ENCODE peak calls at places on chromosomes 16 and 17, in nine cellular contexts. One of them, this sample, is unnamed.

GRCh38 chr16:50537533-50538290 is 10.5 kb upstream of the NKD1 start:
- DNase-seq in Daoy: no peak
- DNase-seq in endothelial cell: no peak
- DNase-seq in NCI-H510A treated with DMSO at 0.1 percent for 48 hours: no peak
- DNase-seq in putamen: no peak
- DNase-seq in NCI-H774: no peak
- DNase-seq in NCI-H345: no peak
- DNase-seq in activated naive CD4-positive, alpha-beta T cell: no peak
- DNase-seq in astrocyte of the hippocampus: no peak
- DNase-seq in this sample: no peak

GRCh38 chr17:75733471-75733870 is 12.2 kb downstream of the ITGB4 start:
- DNase-seq in Daoy: no peak
- DNase-seq in endothelial cell: no peak
- DNase-seq in NCI-H510A treated with DMSO at 0.1 percent for 48 hours: no peak
- DNase-seq in putamen: no peak
- DNase-seq in NCI-H774: no peak
- DNase-seq in NCI-H345: no peak
- DNase-seq in activated naive CD4-positive, alpha-beta T cell: no peak
- DNase-seq in astrocyte of the hippocampus: no peak
- DNase-seq in this sample: no peak

GRCh38 chr16:81424761-81425160 is 19.8 kb upstream of the CMIP start:
- DNase-seq in Daoy: peak; percentile 62
- DNase-seq in endothelial cell: no peak
- DNase-seq in NCI-H510A treated with DMSO at 0.1 percent for 48 hours: no peak
- DNase-seq in putamen: no peak
- DNase-seq in NCI-H774: no peak
- DNase-seq in NCI-H345: no peak
- DNase-seq in activated naive CD4-positive, alpha-beta T cell: no peak
- DNase-seq in astrocyte of the hippocampus: no peak
- DNase-seq in this sample: peak; percentile 10

GRCh38 chr17:61483778-61484116 is 31.5 kb downstream of the TBX4 start:
- DNase-seq in Daoy: no peak
- DNase-seq in endothelial cell: no peak
- DNase-seq in NCI-H510A treated with DMSO at 0.1 percent for 48 hours: no peak
- DNase-seq in putamen: no peak
- DNase-seq in NCI-H774: no peak
- DNase-seq in NCI-H345: no peak
- DNase-seq in activated naive CD4-positive, alpha-beta T cell: no peak
- DNase-seq in astrocyte of the hippocampus: no peak
- DNase-seq in this sample: peak; percentile 79

GRCh38 chr16:52450906-52451305 is 96.0 kb downstream of the TOX3 start:
- DNase-seq in Daoy: no peak
- DNase-seq in endothelial cell: no peak
- DNase-seq in NCI-H510A treated with DMSO at 0.1 percent for 48 hours: no peak
- DNase-seq in putamen: no peak
- DNase-seq in NCI-H774: no peak
- DNase-seq in NCI-H345: no peak
- DNase-seq in activated naive CD4-positive, alpha-beta T cell: no peak
- DNase-seq in astrocyte of the hippocampus: no peak
- DNase-seq in this sample: no peak

GRCh38 chr16:3051489-3051888 is 5.1 kb downstream of the MMP25 start:
- DNase-seq in Daoy: no peak
- DNase-seq in endothelial cell: no peak
- DNase-seq in NCI-H510A treated with DMSO at 0.1 percent for 48 hours: no peak
- DNase-seq in putamen: no peak
- DNase-seq in NCI-H774: no peak
- DNase-seq in NCI-H345: no peak
- DNase-seq in activated naive CD4-positive, alpha-beta T cell: no peak
- DNase-seq in astrocyte of the hippocampus: no peak
- DNase-seq in this sample: no peak

GRCh38 chr17:65678534-65678933 is 117.1 kb upstream of the AXIN2 start:
- DNase-seq in Daoy: no peak
- DNase-seq in endothelial cell: no peak
- DNase-seq in NCI-H510A treated with DMSO at 0.1 percent for 48 hours: peak; percentile 38
- DNase-seq in putamen: no peak
- DNase-seq in NCI-H774: no peak
- DNase-seq in NCI-H345: no peak
- DNase-seq in activated naive CD4-positive, alpha-beta T cell: no peak
- DNase-seq in astrocyte of the hippocampus: no peak
- DNase-seq in this sample: no peak

GRCh38 chr17:2656293-2656692 is 55.3 kb downstream of the CLUH start:
- DNase-seq in Daoy: no peak
- DNase-seq in endothelial cell: no peak
- DNase-seq in NCI-H510A treated with DMSO at 0.1 percent for 48 hours: no peak
- DNase-seq in putamen: no peak
- DNase-seq in NCI-H774: no peak
- DNase-seq in NCI-H345: no peak
- DNase-seq in activated naive CD4-positive, alpha-beta T cell: no peak
- DNase-seq in astrocyte of the hippocampus: no peak
- DNase-seq in this sample: no peak

GRCh38 chr16:66539628-66540469 is 10.1 kb downstream of the TK2 start:
- DNase-seq in Daoy: peak; percentile 78
- DNase-seq in endothelial cell: no peak
- DNase-seq in NCI-H510A treated with DMSO at 0.1 percent for 48 hours: no peak
- DNase-seq in putamen: no peak
- DNase-seq in NCI-H774: no peak
- DNase-seq in NCI-H345: peak; percentile 17
- DNase-seq in activated naive CD4-positive, alpha-beta T cell: no peak
- DNase-seq in astrocyte of the hippocampus: peak; percentile 60
- DNase-seq in this sample: peak; percentile 40

GRCh38 chr16:48030926-48031325 is 124.9 kb downstream of the ABCC12 start:
- DNase-seq in Daoy: no peak
- DNase-seq in endothelial cell: no peak
- DNase-seq in NCI-H510A treated with DMSO at 0.1 percent for 48 hours: no peak
- DNase-seq in putamen: no peak
- DNase-seq in NCI-H774: no peak
- DNase-seq in NCI-H345: no peak
- DNase-seq in activated naive CD4-positive, alpha-beta T cell: no peak
- DNase-seq in astrocyte of the hippocampus: no peak
- DNase-seq in this sample: no peak

GRCh38 chr16:474420-475122 is 49.1 kb downstream of the RAB11FIP3 start:
- DNase-seq in Daoy: no peak
- DNase-seq in endothelial cell: no peak
- DNase-seq in NCI-H510A treated with DMSO at 0.1 percent for 48 hours: no peak
- DNase-seq in putamen: no peak
- DNase-seq in NCI-H774: no peak
- DNase-seq in NCI-H345: no peak
- DNase-seq in activated naive CD4-positive, alpha-beta T cell: no peak
- DNase-seq in astrocyte of the hippocampus: no peak
- DNase-seq in this sample: no peak

GRCh38 chr17:77445030-77445907 is 304.5 kb downstream of the SEC14L1 start:
- DNase-seq in Daoy: no peak
- DNase-seq in endothelial cell: no peak
- DNase-seq in NCI-H510A treated with DMSO at 0.1 percent for 48 hours: no peak
- DNase-seq in putamen: no peak
- DNase-seq in NCI-H774: no peak
- DNase-seq in NCI-H345: no peak
- DNase-seq in activated naive CD4-positive, alpha-beta T cell: no peak
- DNase-seq in astrocyte of the hippocampus: no peak
- DNase-seq in this sample: no peak

GRCh38 chr16:29678691-29679267 is at the start of gene QPRT:
- DNase-seq in Daoy: no peak
- DNase-seq in endothelial cell: peak; percentile 35
- DNase-seq in NCI-H510A treated with DMSO at 0.1 percent for 48 hours: peak; percentile 58
- DNase-seq in putamen: peak; percentile 19
- DNase-seq in NCI-H774: no peak
- DNase-seq in NCI-H345: no peak
- DNase-seq in activated naive CD4-positive, alpha-beta T cell: no peak
- DNase-seq in astrocyte of the hippocampus: peak; percentile 39
- DNase-seq in this sample: peak; percentile 64

GRCh38 chr16:4765511-4766474 is 1.2 kb downstream of the ZNF500 start:
- DNase-seq in Daoy: no peak
- DNase-seq in endothelial cell: peak; percentile 27
- DNase-seq in NCI-H510A treated with DMSO at 0.1 percent for 48 hours: no peak
- DNase-seq in putamen: no peak
- DNase-seq in NCI-H774: no peak
- DNase-seq in NCI-H345: no peak
- DNase-seq in activated naive CD4-positive, alpha-beta T cell: no peak
- DNase-seq in astrocyte of the hippocampus: no peak
- DNase-seq in this sample: no peak

GRCh38 chr17:31460226-31460721 is 68.8 kb downstream of the RAB11FIP4 start:
- DNase-seq in Daoy: no peak
- DNase-seq in endothelial cell: no peak
- DNase-seq in NCI-H510A treated with DMSO at 0.1 percent for 48 hours: no peak
- DNase-seq in putamen: no peak
- DNase-seq in NCI-H774: no peak
- DNase-seq in NCI-H345: no peak
- DNase-seq in activated naive CD4-positive, alpha-beta T cell: no peak
- DNase-seq in astrocyte of the hippocampus: no peak
- DNase-seq in this sample: no peak

GRCh38 chr17:64236827-64237403 is 26.1 kb downstream of the TEX2 start:
- DNase-seq in Daoy: no peak
- DNase-seq in endothelial cell: peak; percentile 18
- DNase-seq in NCI-H510A treated with DMSO at 0.1 percent for 48 hours: peak; percentile 79
- DNase-seq in putamen: no peak
- DNase-seq in NCI-H774: no peak
- DNase-seq in NCI-H345: no peak
- DNase-seq in activated naive CD4-positive, alpha-beta T cell: no peak
- DNase-seq in astrocyte of the hippocampus: no peak
- DNase-seq in this sample: no peak

GRCh38 chr16:20674684-20675487 is 22.6 kb downstream of the ACSM1 start:
- DNase-seq in Daoy: peak; percentile 18
- DNase-seq in endothelial cell: no peak
- DNase-seq in NCI-H510A treated with DMSO at 0.1 percent for 48 hours: no peak
- DNase-seq in putamen: no peak
- DNase-seq in NCI-H774: peak; percentile 33
- DNase-seq in NCI-H345: peak; percentile 32
- DNase-seq in activated naive CD4-positive, alpha-beta T cell: no peak
- DNase-seq in astrocyte of the hippocampus: no peak
- DNase-seq in this sample: no peak

GRCh38 chr16:78775161-78775561 is 675.7 kb downstream of the WWOX start:
- DNase-seq in Daoy: peak; percentile 15
- DNase-seq in endothelial cell: no peak
- DNase-seq in NCI-H510A treated with DMSO at 0.1 percent for 48 hours: no peak
- DNase-seq in putamen: no peak
- DNase-seq in NCI-H774: no peak
- DNase-seq in NCI-H345: no peak
- DNase-seq in activated naive CD4-positive, alpha-beta T cell: no peak
- DNase-seq in astrocyte of the hippocampus: no peak
- DNase-seq in this sample: no peak

GRCh38 chr16:27174007-27174406 is 29.3 kb upstream of the KDM8 start:
- DNase-seq in Daoy: no peak
- DNase-seq in endothelial cell: no peak
- DNase-seq in NCI-H510A treated with DMSO at 0.1 percent for 48 hours: peak; percentile 75
- DNase-seq in putamen: no peak
- DNase-seq in NCI-H774: peak; percentile 18
- DNase-seq in NCI-H345: no peak
- DNase-seq in activated naive CD4-positive, alpha-beta T cell: no peak
- DNase-seq in astrocyte of the hippocampus: no peak
- DNase-seq in this sample: peak; percentile 44

GRCh38 chr17:29581583-29582253 is 7.7 kb downstream of the GIT1 start:
- DNase-seq in Daoy: no peak
- DNase-seq in endothelial cell: no peak
- DNase-seq in NCI-H510A treated with DMSO at 0.1 percent for 48 hours: no peak
- DNase-seq in putamen: no peak
- DNase-seq in NCI-H774: no peak
- DNase-seq in NCI-H345: no peak
- DNase-seq in activated naive CD4-positive, alpha-beta T cell: no peak
- DNase-seq in astrocyte of the hippocampus: no peak
- DNase-seq in this sample: peak; percentile 53

GRCh38 chr16:2152695-2153506 is 2.7 kb upstream of the TRAF7 start:
- DNase-seq in Daoy: peak; percentile 56
- DNase-seq in endothelial cell: no peak
- DNase-seq in NCI-H510A treated with DMSO at 0.1 percent for 48 hours: no peak
- DNase-seq in putamen: no peak
- DNase-seq in NCI-H774: no peak
- DNase-seq in NCI-H345: peak; percentile 36
- DNase-seq in activated naive CD4-positive, alpha-beta T cell: no peak
- DNase-seq in astrocyte of the hippocampus: peak; percentile 30
- DNase-seq in this sample: peak; percentile 62

GRCh38 chr17:47713980-47714689 is 18.9 kb upstream of the TBX21 start:
- DNase-seq in Daoy: no peak
- DNase-seq in endothelial cell: no peak
- DNase-seq in NCI-H510A treated with DMSO at 0.1 percent for 48 hours: no peak
- DNase-seq in putamen: no peak
- DNase-seq in NCI-H774: no peak
- DNase-seq in NCI-H345: no peak
- DNase-seq in activated naive CD4-positive, alpha-beta T cell: no peak
- DNase-seq in astrocyte of the hippocampus: no peak
- DNase-seq in this sample: peak; percentile 22

GRCh38 chr16:4347765-4348509 is 3.2 kb downstream of the PAM16 start:
- DNase-seq in Daoy: no peak
- DNase-seq in endothelial cell: no peak
- DNase-seq in NCI-H510A treated with DMSO at 0.1 percent for 48 hours: no peak
- DNase-seq in putamen: no peak
- DNase-seq in NCI-H774: no peak
- DNase-seq in NCI-H345: no peak
- DNase-seq in activated naive CD4-positive, alpha-beta T cell: no peak
- DNase-seq in astrocyte of the hippocampus: no peak
- DNase-seq in this sample: no peak

GRCh38 chr16:23781176-23781575 is 26.4 kb downstream of the CHP2 start:
- DNase-seq in Daoy: no peak
- DNase-seq in endothelial cell: no peak
- DNase-seq in NCI-H510A treated with DMSO at 0.1 percent for 48 hours: no peak
- DNase-seq in putamen: no peak
- DNase-seq in NCI-H774: no peak
- DNase-seq in NCI-H345: peak; percentile 40
- DNase-seq in activated naive CD4-positive, alpha-beta T cell: no peak
- DNase-seq in astrocyte of the hippocampus: no peak
- DNase-seq in this sample: no peak